ENCODE peak calls at places on chromosomes 4 and X, in four cellular contexts. B is WTC11, G is K562, A is HepG2. V is an unnamed sample.
A peak's percentile ranks its signal among the peaks of the same experiment; 100 is the strongest.

GRCh38 chrX:31658360-31658759 is 586.5 kb upstream of the FTHL17 start:
- DNase-seq in A (peak; percentile 1), B (no peak), G (peak; percentile 4), V (no peak)

GRCh38 chrX:23840674-23841073 is 57.7 kb downstream of the SAT1 start:
- DNase-seq in B (no peak), G (no peak), A (no peak), V (no peak)

GRCh38 chrX:44012484-44013096 is 39.4 kb upstream of the NDP start:
- DNase-seq in G (no peak), B (no peak), A (no peak), V (peak; percentile 77)

GRCh38 chr4:91127891-91128290 is 1000.7 kb downstream of the CCSER1 start:
- DNase-seq in B (no peak), G (no peak), A (no peak), V (no peak)

GRCh38 chr4:174940002-174940401 is 21.8 kb downstream of the ADAM29 start:
- DNase-seq in B (no peak), A (no peak), G (no peak), V (no peak)

GRCh38 chrX:8632949-8633348 is 99.0 kb downstream of the ANOS1 start:
- DNase-seq in B (no peak), A (no peak), G (no peak), V (no peak)

GRCh38 chr4:79083406-79084010 is 144.3 kb upstream of the PAQR3 start:
- DNase-seq in G (no peak), A (no peak), B (no peak), V (no peak)

GRCh38 chr4:141432000-141432712 is 204.2 kb upstream of the IL15 start:
- DNase-seq in B (no peak), G (no peak), A (no peak), V (no peak)

GRCh38 chr4:147768113-147768512 is 36.2 kb downstream of the ARHGAP10 start:
- DNase-seq in A (no peak), G (no peak), B (no peak), V (peak; percentile 25)

GRCh38 chr4:124641715-124642380 is 70.7 kb downstream of the ANKRD50 start:
- DNase-seq in G (peak; percentile 33), B (no peak), A (no peak), V (peak; percentile 2)

GRCh38 chrX:118536687-118537461 is 41.3 kb downstream of the DOCK11 start:
- DNase-seq in B (peak; percentile 11), A (no peak), G (peak; percentile 58), V (peak; percentile 31)

GRCh38 chr4:108433832-108434231 is 186.5 kb upstream of the RPL34 start:
- DNase-seq in A (no peak), G (peak; percentile 18), B (no peak), V (no peak)

GRCh38 chrX:134764202-134764785 is 106.0 kb upstream of the PLAC1 start:
- DNase-seq in G (peak; percentile 59), B (no peak), A (peak; percentile 64), V (peak; percentile 82)

GRCh38 chrX:90040807-90041206 is 119.1 kb downstream of the TGIF2LX start:
- DNase-seq in G (peak; percentile 0), B (no peak), A (no peak), V (no peak)

GRCh38 chr4:148565801-148566200 is 123.6 kb upstream of the NR3C2 start:
- DNase-seq in A (no peak), G (no peak), B (no peak), V (no peak)

GRCh38 chr4:8267077-8267476 is 2.5 kb upstream of the HTRA3 start:
- DNase-seq in A (peak; percentile 52), G (peak; percentile 71), B (peak; percentile 78), V (peak; percentile 69)

GRCh38 chr4:91267543-91267942 is 1036.2 kb upstream of the GRID2 start:
- DNase-seq in B (no peak), G (no peak), A (no peak), V (no peak)

GRCh38 chr4:112036881-112037280 is 108.4 kb upstream of the FAM241A start:
- DNase-seq in A (no peak), B (no peak), G (no peak), V (no peak)

GRCh38 chr4:149993030-149993429 is 85.2 kb upstream of the DCLK2 start:
- DNase-seq in G (no peak), B (no peak), A (no peak), V (no peak)

GRCh38 chr4:184806246-184806550 is 19.6 kb downstream of the ACSL1 start:
- DNase-seq in A (no peak), G (no peak), B (no peak), V (no peak)

GRCh38 chrX:14356401-14356800 is 172.9 kb upstream of the GLRA2 start:
- DNase-seq in B (no peak), A (no peak), G (no peak), V (no peak)

GRCh38 chrX:46574941-46575381 is 1.4 kb downstream of the CHST7 start:
- DNase-seq in B (peak; percentile 37), G (no peak), A (no peak), V (no peak)

GRCh38 chr4:123767801-123768200 is 371.2 kb downstream of the SPRY1 start:
- DNase-seq in G (no peak), B (no peak), A (no peak), V (no peak)

GRCh38 chrX:135309430-135309923 is at the start of gene ETDC:
- DNase-seq in A (no peak), G (no peak), B (no peak), V (no peak)

GRCh38 chr4:25107827-25108516 is 52.3 kb downstream of the SEPSECS start:
- DNase-seq in A (peak; percentile 13), B (no peak), G (no peak), V (no peak)

GRCh38 chrX:96181571-96181970 is 503.1 kb upstream of the DIAPH2 start:
- DNase-seq in B (no peak), A (no peak), G (no peak), V (no peak)

GRCh38 chrX:12921886-12922599 is 15.6 kb downstream of the TLR8 start:
- DNase-seq in A (no peak), G (no peak), B (no peak), V (no peak)

GRCh38 chr4:183906486-183906735 is 1.3 kb downstream of the STOX2 start:
- DNase-seq in G (no peak), A (no peak), B (peak; percentile 46), V (no peak)

GRCh38 chrX:140776320-140776719 is 66.8 kb downstream of the LINC00632 start:
- DNase-seq in A (no peak), G (no peak), B (no peak), V (no peak)

GRCh38 chrX:20442597-20442996 is 175.9 kb upstream of the RPS6KA3 start:
- DNase-seq in G (peak; percentile 74), B (peak; percentile 82), A (peak; percentile 76), V (peak; percentile 40)

GRCh38 chr4:25489221-25489797 is 112.2 kb downstream of the ANAPC4 start:
- DNase-seq in A (no peak), B (no peak), G (no peak), V (no peak)

GRCh38 chr4:26736621-26737020 is 124.0 kb upstream of the STIM2 start:
- DNase-seq in G (no peak), B (no peak), A (no peak), V (no peak)

GRCh38 chrX:49309401-49309981 is 6.0 kb downstream of the GAGE10 start:
- DNase-seq in A (no peak), G (no peak), B (no peak), V (no peak)

GRCh38 chr4:138938371-138938699 is 77.2 kb upstream of the NOCT start:
- DNase-seq in G (peak; percentile 61), B (no peak), A (peak; percentile 27), V (peak; percentile 11)

GRCh38 chr4:154622598-154622997 is 10.1 kb upstream of the FGG start:
- DNase-seq in B (no peak), G (peak; percentile 62), A (peak; percentile 66), V (peak; percentile 63)

GRCh38 chr4:46124773-46125172 is 919 bp upstream of the GABRG1 start:
- DNase-seq in G (peak; percentile 16), A (no peak), B (peak; percentile 66), V (no peak)

GRCh38 chr4:110950721-110951120 is 327.8 kb upstream of the PITX2 start:
- DNase-seq in G (no peak), A (no peak), B (no peak), V (no peak)
- TF ChIP-seq NR3C1 in G (no peak), A (no peak), B (no peak), V (no peak)

DNA sequence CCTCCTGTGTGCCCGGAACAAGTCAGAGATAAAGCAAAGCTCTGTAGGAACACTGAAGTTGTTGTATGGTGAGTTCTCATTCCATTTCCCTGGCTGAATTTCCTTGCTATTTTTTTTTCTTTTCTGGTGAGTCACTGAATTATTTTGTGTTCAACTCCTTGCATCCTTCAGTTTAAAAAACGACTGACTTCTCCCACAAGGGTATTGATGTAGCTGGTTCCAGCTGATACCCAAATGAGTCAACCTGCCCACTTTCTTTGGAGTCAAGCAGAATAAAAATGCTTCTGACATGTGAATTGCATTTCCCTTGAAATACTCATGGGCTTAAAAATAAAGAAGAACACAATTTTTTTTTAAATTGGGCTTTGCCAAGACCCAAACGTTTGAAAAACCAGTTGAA is 85.5 kb downstream of the SHOX start:
- DNase-seq in B (no peak), G (no peak), A (no peak), V (no peak)
- TF ChIP-seq NR3C1 in B (no peak), G (no peak), A (no peak), V (no peak)

DNA sequence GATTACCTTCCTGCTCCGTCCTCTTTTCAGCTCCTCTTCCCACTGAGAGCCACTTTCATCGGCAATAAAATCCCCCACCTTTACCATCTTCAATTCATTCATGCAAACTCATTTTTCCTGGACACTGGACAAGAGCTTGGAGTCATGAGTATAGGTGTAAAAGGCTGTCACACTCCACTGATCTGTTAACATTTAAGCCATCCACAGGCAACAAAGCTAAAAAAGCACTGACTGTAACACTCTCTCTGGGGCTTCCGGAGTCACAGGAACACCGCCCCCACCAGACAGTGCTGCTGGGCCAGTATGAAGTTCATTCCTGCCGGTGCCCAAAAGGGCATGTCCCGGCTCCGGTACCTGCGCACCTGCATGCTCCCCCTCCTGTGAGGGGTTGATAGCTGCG is 38.5 kb downstream of the MAGEB5 start:
- DNase-seq in B (no peak), G (no peak), A (no peak), V (no peak)
- TF ChIP-seq NR3C1 in B (no peak), G (no peak), A (no peak), V (no peak)

GRCh38 chr4:74670583-74670982 is 123.7 kb downstream of the BTC start:
- DNase-seq in B (no peak), A (no peak), G (no peak), V (peak; percentile 56)

GRCh38 chr4:74674750-74675149 is 119.6 kb downstream of the BTC start:
- DNase-seq in G (no peak), A (no peak), B (no peak), V (no peak)

GRCh38 chr4:74669702-74670101 is 124.6 kb downstream of the BTC start:
- DNase-seq in G (no peak), A (no peak), B (no peak), V (no peak)

GRCh38 chr4:74667944-74668343 is 126.4 kb downstream of the BTC start:
- DNase-seq in G (no peak), B (no peak), A (no peak), V (no peak)

DNA sequence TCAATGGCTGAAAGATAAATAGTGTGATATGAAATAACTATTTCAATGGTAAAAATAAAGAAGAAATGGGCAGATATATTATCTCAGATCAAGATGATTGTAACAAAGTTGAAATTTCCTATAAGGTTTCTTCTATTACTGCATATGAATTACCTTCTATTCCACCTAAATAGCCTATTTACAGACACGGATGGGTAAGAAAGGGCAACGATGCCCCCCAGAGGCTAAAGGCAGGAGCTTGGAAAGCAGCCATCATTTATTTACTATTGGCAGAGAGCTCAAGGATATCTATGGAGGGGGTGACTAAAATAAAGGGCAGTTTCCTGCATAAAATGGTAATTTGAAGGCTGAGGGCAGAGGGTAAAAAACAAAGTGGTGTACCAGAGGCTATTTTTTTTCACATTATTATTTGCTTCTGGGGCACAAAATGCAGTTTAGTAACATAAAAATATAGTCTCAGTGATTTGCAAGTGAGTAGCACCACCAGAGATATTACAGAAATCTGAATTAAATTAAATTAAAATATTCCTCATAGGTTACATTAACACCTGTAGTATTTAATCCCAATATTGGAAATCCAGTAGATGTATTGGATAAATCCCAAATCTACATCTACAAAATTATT is 123.1 kb downstream of the BTC start:
- DNase-seq in G (peak; percentile 74), A (peak; percentile 69), B (peak; percentile 69), V (peak; percentile 29)
- TF ChIP-seq NR3C1 in G (no peak), A (no peak), B (no peak), V (no peak)

V was measured in A549.